ENCODE peak calls at places on chromosome 15, in eight cellular contexts. J is uterus, P is erythroblast, D is ovary, Y is A549, V is stomach, Q is body of pancreas, X is IMR-90. R is an unnamed sample.

GRCh38 chr15:20340331-20340811 is 201.2 kb downstream of the GOLGA6L6 start:
- DNase-seq in Y (no peak), D (peak), X (peak), Q (peak), P (no peak), J (peak), V (peak), R (no peak)

GRCh38 chr15:33985287-33985686 is 17.0 kb downstream of the CHRM5 start:
- DNase-seq in X (peak), J (no peak), Y (no peak), P (no peak), Q (no peak), V (no peak), D (no peak), R (peak)

GRCh38 chr15:100602822-100603393 is 519 bp downstream of the ASB7 start:
- DNase-seq in J (no peak), P (peak), Y (peak), D (no peak), V (no peak), Q (no peak), X (peak), R (peak)

GRCh38 chr15:70636540-70637165 is 126.7 kb downstream of the UACA start:
- DNase-seq in Q (no peak), Y (no peak), D (peak), X (no peak), J (no peak), V (no peak), P (peak), R (no peak)

GRCh38 chr15:52368402-52368801 is 72.8 kb upstream of the MYO5C start:
- DNase-seq in Y (no peak), Q (no peak), D (no peak), J (no peak), V (no peak), P (no peak), X (no peak), R (no peak)

GRCh38 chr15:78604420-78604819 is 16.4 kb downstream of the CHRNA3 start:
- DNase-seq in J (no peak), V (no peak), D (no peak), Y (no peak), X (no peak), P (no peak), Q (no peak), R (no peak)

GRCh38 chr15:89822951-89823701 is 8.5 kb upstream of the ANPEP start:
- DNase-seq in J (no peak), X (peak), P (no peak), Y (no peak), V (no peak), D (no peak), Q (no peak), R (no peak)

GRCh38 chr15:72118400-72118978 is at the start of gene SENP8:
- DNase-seq in V (no peak), D (no peak), Q (no peak), J (no peak), Y (peak), P (no peak), X (no peak), R (peak)

GRCh38 chr15:33328105-33328504 is 17.3 kb downstream of the RYR3 start:
- DNase-seq in V (no peak), J (no peak), Y (no peak), Q (no peak), D (no peak), P (peak), X (no peak), R (no peak)

GRCh38 chr15:75107905-75108838 is 84.8 kb downstream of the PPCDC start:
- DNase-seq in J (no peak), P (peak), X (peak), Y (peak), V (peak), Q (no peak), D (no peak), R (peak)

GRCh38 chr15:78195735-78196201 is 38.6 kb downstream of the ACSBG1 start:
- DNase-seq in V (peak), J (no peak), D (no peak), Q (peak), X (no peak), Y (peak), P (peak), R (no peak)

GRCh38 chr15:25897658-25898057 is 34.5 kb upstream of the ATP10A start:
- DNase-seq in Y (no peak), V (no peak), D (no peak), J (no peak), P (no peak), Q (no peak), X (no peak), R (no peak)

GRCh38 chr15:78046796-78047341 is 30.6 kb downstream of the TBC1D2B start:
- DNase-seq in Q (no peak), X (no peak), P (no peak), D (no peak), Y (no peak), V (peak), J (no peak), R (no peak)

GRCh38 chr15:64095795-64096485 is at the start of gene SNX1:
- DNase-seq in P (peak), V (peak), Y (peak), J (peak), X (peak), D (peak), Q (peak), R (peak)

GRCh38 chr15:31305375-31305774 is 21.3 kb upstream of the KLF13 start:
- DNase-seq in P (no peak), Q (no peak), J (no peak), Y (no peak), V (no peak), D (no peak), X (no peak), R (no peak)

GRCh38 chr15:92187975-92188374 is 205.7 kb upstream of the ST8SIA2 start:
- DNase-seq in P (no peak), V (no peak), X (no peak), Q (no peak), D (no peak), J (no peak), Y (no peak), R (no peak)

GRCh38 chr15:35047996-35048395 is 37.1 kb downstream of the NANOGP8 start:
- DNase-seq in Y (no peak), X (no peak), V (no peak), Q (no peak), D (no peak), P (no peak), J (no peak), R (no peak)

GRCh38 chr15:44033894-44034293 is 161.2 kb downstream of the FRMD5 start:
- DNase-seq in J (no peak), Q (peak), D (no peak), Y (no peak), V (no peak), P (peak), X (peak), R (peak)

GRCh38 chr15:20356444-20357138 is 185.0 kb downstream of the GOLGA6L6 start:
- DNase-seq in P (no peak), V (peak), Q (peak), Y (peak), D (peak), X (no peak), J (peak), R (peak)

GRCh38 chr15:33089878-33090757 is 104.4 kb downstream of the FMN1 start:
- DNase-seq in Y (no peak), V (no peak), D (no peak), P (no peak), Q (no peak), X (peak), J (no peak), R (no peak)

GRCh38 chr15:70324001-70324974 is 226.6 kb upstream of the TLE3 start:
- DNase-seq in V (peak), D (no peak), Y (no peak), P (no peak), Q (no peak), J (peak), X (peak), R (no peak)

GRCh38 chr15:31401282-31401681 is 74.6 kb downstream of the KLF13 start:
- DNase-seq in P (no peak), D (no peak), X (no peak), V (no peak), Q (no peak), J (no peak), Y (no peak), R (no peak)

GRCh38 chr15:100735654-100736053 is 133.3 kb downstream of the ASB7 start:
- DNase-seq in D (no peak), X (no peak), Y (no peak), P (no peak), V (no peak), Q (no peak), J (no peak), R (no peak)

GRCh38 chr15:38878026-38878425 is 313.4 kb upstream of the RASGRP1 start:
- DNase-seq in V (no peak), D (no peak), X (peak), Q (no peak), P (no peak), Y (no peak), J (no peak), R (no peak)
- TF ChIP-seq POLR2A in V (no peak), D (no peak), X (no peak), Q (no peak), P (no peak), Y (no peak), J (no peak), R (no peak)

DNA sequence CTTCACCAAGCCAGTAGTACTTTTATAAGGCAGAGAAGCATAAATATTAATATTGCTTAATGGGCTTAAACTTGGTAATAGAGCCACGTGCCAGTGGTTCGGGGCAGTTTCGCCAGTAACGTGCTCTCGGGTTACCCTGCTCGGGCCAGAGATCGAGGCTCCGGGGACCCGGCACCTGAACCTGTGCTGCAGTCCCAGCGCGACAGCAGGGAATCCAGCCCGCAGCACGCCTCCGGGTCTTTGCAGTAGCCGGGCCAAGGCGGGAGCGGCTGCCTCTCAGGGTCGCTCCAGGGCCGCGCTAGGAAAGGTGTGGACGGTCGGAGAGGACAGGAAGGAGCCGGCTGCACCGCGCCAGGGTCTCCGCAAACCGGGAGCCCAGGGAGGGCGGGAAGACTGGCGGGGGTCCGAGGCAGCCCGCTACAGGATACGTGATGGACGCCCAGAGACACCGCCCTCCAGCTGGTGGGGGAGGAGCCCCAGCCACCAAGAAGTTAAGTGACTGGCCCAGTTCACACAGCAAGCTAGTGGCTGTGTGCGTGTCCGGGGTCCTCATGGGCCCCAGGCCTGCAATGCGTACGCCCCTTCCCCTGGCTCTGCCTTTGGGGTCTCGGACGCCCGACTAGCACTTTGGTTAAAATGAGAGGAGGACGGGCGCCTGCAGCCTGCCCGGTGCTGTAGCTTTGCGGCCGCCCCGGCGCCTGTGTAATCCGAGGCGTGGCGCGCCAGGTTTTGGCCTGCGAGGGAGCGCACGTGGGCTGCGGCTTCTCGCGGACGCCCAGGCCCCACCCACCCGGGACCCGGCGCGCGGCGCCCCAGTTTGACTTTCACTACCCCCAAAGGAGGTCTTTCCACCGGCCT is 1.2 kb upstream of the PDE8A start:
- DNase-seq in Y (peak), Q (peak), X (peak), V (peak), J (peak), P (peak), D (peak), R (peak)
- TF ChIP-seq POLR2A in Y (peak), Q (peak), X (peak), V (no peak), J (peak), P (no peak), D (peak), R (peak)

GRCh38 chr15:68553994-68554715 is 24.6 kb upstream of the CORO2B start:
- DNase-seq in X (peak), P (peak), V (peak), Q (peak), D (peak), Y (peak), J (peak), R (no peak)
- TF ChIP-seq POLR2A in X (no peak), P (no peak), V (no peak), Q (no peak), D (no peak), Y (no peak), J (no peak), R (no peak)

GRCh38 chr15:96341465-96342142 is 11.1 kb downstream of the NR2F2 start:
- DNase-seq in Q (no peak), Y (no peak), D (peak), P (no peak), X (no peak), V (no peak), J (no peak), R (no peak)

GRCh38 chr15:96343529-96344072 is 13.1 kb downstream of the NR2F2 start:
- DNase-seq in X (no peak), Q (no peak), Y (no peak), D (no peak), J (no peak), P (no peak), V (no peak), R (no peak)

GRCh38 chr15:96342143-96342466 is 11.6 kb downstream of the NR2F2 start:
- DNase-seq in V (no peak), X (no peak), J (no peak), Y (no peak), P (no peak), D (no peak), Q (no peak), R (no peak)

GRCh38 chr15:96344120-96344705 is 13.7 kb downstream of the NR2F2 start:
- DNase-seq in V (no peak), J (no peak), X (no peak), D (no peak), Q (no peak), Y (no peak), P (no peak), R (no peak)

DNA sequence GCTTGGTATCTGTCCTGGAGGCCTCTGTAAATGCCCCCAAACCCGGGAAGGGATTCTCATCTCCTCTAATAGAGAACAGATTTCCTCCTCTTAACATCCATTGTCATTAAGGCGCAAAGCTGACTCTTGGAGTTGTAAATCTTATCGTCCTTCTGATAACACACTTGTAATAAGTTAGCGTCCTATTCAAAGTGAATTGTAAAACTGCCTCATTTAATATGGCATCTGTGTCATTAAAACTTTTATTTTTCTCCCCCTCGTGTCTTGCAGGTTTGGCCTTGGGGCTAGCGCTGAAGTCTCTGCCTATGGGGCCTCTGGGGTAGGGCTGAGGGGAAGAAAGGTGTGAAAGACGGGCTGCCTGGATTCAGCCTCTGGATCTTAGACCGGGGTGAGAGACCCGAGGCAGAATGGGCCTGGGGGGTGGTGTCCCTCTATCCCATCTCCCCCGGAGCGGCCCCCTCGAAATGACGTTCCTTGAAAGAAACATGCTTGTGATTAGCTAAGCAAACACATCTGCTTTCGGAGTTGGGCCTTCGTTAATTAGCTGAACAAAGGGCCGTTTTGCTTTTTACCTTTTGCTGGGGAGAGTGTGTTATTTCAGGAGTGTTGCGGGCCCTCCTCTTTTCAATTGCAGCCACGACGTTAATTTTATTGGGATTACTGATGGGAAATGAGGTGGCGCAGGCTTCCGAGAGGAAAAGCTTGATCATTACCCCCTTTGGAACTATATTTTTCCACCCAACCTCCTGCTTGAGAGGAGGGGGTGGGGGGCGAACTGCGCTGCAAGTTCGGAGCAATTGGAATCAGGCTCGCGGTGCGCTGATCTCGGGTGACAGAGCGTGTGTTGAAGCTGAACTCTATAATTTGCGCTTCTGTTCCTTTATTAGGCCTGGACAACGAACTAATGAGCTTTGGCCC is 12.4 kb downstream of the NR2F2 start:
- DNase-seq in X (no peak), V (no peak), P (no peak), D (peak), Y (no peak), Q (no peak), J (peak), R (no peak)
- TF ChIP-seq POLR2A in X (no peak), V (no peak), P (no peak), D (peak), Y (no peak), Q (no peak), J (no peak), R (no peak)

DNA sequence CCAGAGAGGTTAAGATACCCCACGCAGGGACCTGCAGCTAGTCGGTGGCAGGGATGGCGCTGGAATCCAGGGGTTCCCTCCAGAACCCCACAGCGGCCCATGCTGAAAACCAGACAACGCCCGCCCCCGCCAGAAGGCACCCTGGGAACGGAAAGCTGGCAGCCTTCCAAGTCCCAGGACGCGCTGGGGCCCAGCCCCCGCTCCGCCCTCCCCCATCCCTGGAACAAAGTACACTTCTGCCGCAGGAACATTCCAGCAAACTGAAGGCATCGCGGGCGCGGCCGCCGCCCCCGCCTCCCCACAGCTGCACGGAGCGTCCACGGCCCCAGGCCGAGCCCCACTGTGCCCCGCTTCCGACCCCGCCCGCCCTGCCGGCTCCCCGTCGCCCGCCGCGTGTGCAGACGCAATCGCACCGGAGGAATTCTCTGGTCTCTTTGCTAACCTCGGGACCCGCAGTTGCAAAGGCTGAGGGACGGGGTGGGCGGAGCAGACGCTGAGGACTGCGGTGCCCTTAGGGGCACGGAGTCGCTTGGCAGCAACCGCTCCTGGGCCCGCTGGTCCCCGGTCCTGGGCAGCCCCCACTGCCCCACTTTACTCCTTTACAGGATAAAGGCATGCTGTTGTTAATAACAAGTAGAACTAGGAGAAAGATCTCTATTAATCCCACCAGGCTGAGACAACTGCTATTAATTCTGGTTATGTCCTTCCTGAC is 44.8 kb upstream of the RNU6-1 start:
- DNase-seq in Y (peak), J (peak), X (peak), Q (peak), V (peak), D (peak), P (peak), R (peak)
- TF ChIP-seq POLR2A in Y (peak), J (no peak), X (no peak), Q (peak), V (no peak), D (no peak), P (peak), R (no peak)

GRCh38 chr15:96324900-96325299 is 5.6 kb upstream of the NR2F2 start:
- DNase-seq in X (no peak), D (no peak), J (no peak), Q (no peak), V (no peak), Y (no peak), P (no peak), R (no peak)

GRCh38 chr15:96325579-96326331 is 4.7 kb upstream of the NR2F2 start:
- DNase-seq in D (peak), P (no peak), X (peak), J (no peak), Q (no peak), V (no peak), Y (no peak), R (no peak)

GRCh38 chr15:96327155-96327741 is 3.3 kb upstream of the NR2F2 start:
- DNase-seq in V (no peak), J (peak), P (peak), Q (peak), X (peak), D (peak), Y (peak), R (peak)

GRCh38 chr15:96328101-96328958 is 2.2 kb upstream of the NR2F2 start:
- DNase-seq in Q (no peak), J (no peak), V (no peak), X (no peak), Y (no peak), P (no peak), D (no peak), R (no peak)

DNA sequence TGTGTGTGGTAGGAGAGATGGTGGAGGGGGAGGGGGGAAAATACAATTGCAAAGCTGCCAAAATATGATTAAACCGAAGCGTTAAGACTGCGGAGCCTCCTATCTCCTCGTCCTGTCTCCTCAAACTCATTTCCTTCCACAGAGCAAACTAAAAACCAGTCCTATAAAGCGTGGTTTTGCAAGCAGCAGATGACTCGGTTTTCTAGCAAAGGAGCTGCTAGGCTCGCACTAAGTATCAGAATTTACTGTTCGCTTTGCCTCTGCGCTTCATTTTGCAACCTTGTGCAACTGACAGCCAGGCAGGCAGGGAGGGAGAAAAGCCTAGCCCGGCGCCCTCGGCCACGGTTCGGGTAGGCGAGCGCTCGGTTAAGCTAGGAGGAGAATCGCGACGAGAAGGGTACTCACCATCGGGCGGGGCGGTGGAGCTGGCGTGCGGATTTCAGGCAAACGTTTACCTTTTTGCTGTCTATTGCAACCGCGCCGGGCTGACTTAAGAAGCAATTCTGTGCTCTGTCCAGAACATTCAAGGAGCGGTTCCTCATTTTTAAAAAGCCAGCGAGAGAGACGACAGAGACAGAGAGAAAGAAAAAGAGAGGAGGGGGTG is 3.8 kb upstream of the NR2F2 start:
- DNase-seq in Q (no peak), J (peak), V (peak), D (peak), X (no peak), Y (no peak), P (no peak), R (no peak)
- TF ChIP-seq POLR2A in Q (no peak), J (peak), V (no peak), D (no peak), X (no peak), Y (no peak), P (no peak), R (no peak)

GRCh38 chr15:40098489-40099261 is 10.0 kb downstream of the BMF start:
- DNase-seq in Q (peak), Y (peak), X (peak), D (peak), V (peak), J (peak), P (peak), R (peak)
- TF ChIP-seq POLR2A in Q (peak), Y (no peak), X (peak), D (no peak), V (no peak), J (peak), P (peak), R (no peak)

GRCh38 chr15:55289573-55290360 is at the start of gene RAB27A:
- DNase-seq in Q (peak), J (peak), Y (peak), V (peak), D (peak), P (peak), X (peak), R (peak)
- TF ChIP-seq POLR2A in Q (peak), J (peak), Y (peak), V (peak), D (no peak), P (peak), X (peak), R (peak)